ENCODE peak calls at places on chromosomes 12 and 14, in nine cellular contexts. P is ACHN; F is stimulated activated CD8-positive, alpha-beta memory T cell treated with anti-CD3 and anti-CD28 coated beads, Interleukin-4, amount 100 ng/mL, for 1 hour; Z is NCI-H1417 treated with DMSO at 0.1 percent for 48 hours; T is KBM-7; W is upper lobe of left lung; V is stimulated activated CD4-positive, alpha-beta T cell treated with anti-CD3 and anti-CD28 coated beads, Interleukin-4, amount 100 ng/mL, for 1 hour; K is iPS-NIHi11; J is fibroblast of the aortic adventitia. X is an unnamed sample.

GRCh38 chr12:5587701-5588100 is 155.8 kb downstream of the NTF3 start:
- DNase-seq in Z (no peak), T (no peak), W (no peak), V (no peak), P (no peak), J (no peak), F (no peak), K (peak), X (no peak)

GRCh38 chr12:15276088-15276698 is 46.1 kb upstream of the PTPRO start:
- DNase-seq in F (no peak), W (no peak), P (peak), J (peak), V (no peak), K (peak), Z (peak), T (peak), X (peak)

GRCh38 chr12:65122661-65123060 is 1.6 kb upstream of the WIF1 start:
- DNase-seq in W (no peak), T (no peak), K (no peak), V (no peak), P (no peak), J (no peak), F (no peak), Z (no peak), X (no peak)

GRCh38 chr14:59278111-59278510 is 89.6 kb downstream of the DAAM1 start:
- DNase-seq in T (no peak), J (peak), F (no peak), K (no peak), Z (no peak), P (peak), W (no peak), V (no peak), X (peak)

GRCh38 chr12:108629824-108630476 is 3.7 kb downstream of the SELPLG start:
- DNase-seq in K (no peak), P (peak), T (peak), J (peak), Z (no peak), F (no peak), W (no peak), V (peak), X (no peak)

GRCh38 chr12:85782711-85783110 is 53.5 kb downstream of the RASSF9 start:
- DNase-seq in V (no peak), K (no peak), Z (no peak), F (no peak), J (no peak), P (no peak), T (no peak), W (no peak), X (no peak)

GRCh38 chr12:116306536-116306935 is 29.0 kb upstream of the MED13L start:
- DNase-seq in K (no peak), J (no peak), Z (no peak), T (no peak), F (no peak), P (no peak), V (no peak), W (no peak), X (no peak)

GRCh38 chr14:93115069-93115919 is 431 bp downstream of the ITPK1 start:
- DNase-seq in Z (peak), T (peak), K (peak), P (peak), J (peak), V (peak), F (peak), W (peak), X (peak)

X was measured in SK-MEL-5.